ENCODE peak calls at places on chromosomes 3 and 15, in nine cellular contexts. P is activated CD4-positive, CD25-positive, alpha-beta regulatory T cell; L is activated T-cell treated with anti-CD3 and anti-CD28 coated beads for 24 hours; U is T-cell; S is kidney tubule cell; N is stimulated activated naive CD8-positive, alpha-beta T cell treated with anti-CD3 and anti-CD28 coated beads, Interleukin-15, amount 100 ng/mL, for 72 hours; W is GM03348; D is fibroblast of the aortic adventitia; H is left colon. K is an unnamed sample.

GRCh38 chr15:22952826-22953579 is 27.2 kb downstream of the CYFIP1 start:
- DNase-seq in L (no peak), U (no peak), H (no peak), N (no peak), W (peak), P (no peak), D (peak), S (no peak), K (no peak)

GRCh38 chr3:97131476-97131875 is 317.1 kb downstream of the EPHA6 start:
- DNase-seq in U (no peak), H (no peak), D (no peak), P (no peak), W (no peak), S (no peak), N (no peak), L (no peak), K (no peak)

GRCh38 chr15:77866596-77867125 is 210.8 kb downstream of the TBC1D2B start:
- DNase-seq in W (no peak), U (no peak), N (no peak), H (peak), L (no peak), P (no peak), D (no peak), S (no peak), K (no peak)

GRCh38 chr15:101305820-101306255 is 10.8 kb upstream of the SNRPA1 start:
- DNase-seq in N (no peak), L (no peak), P (no peak), S (no peak), W (no peak), H (no peak), D (no peak), U (no peak), K (no peak)

GRCh38 chr3:24598691-24599090 is 104.0 kb upstream of the THRB start:
- DNase-seq in N (no peak), U (no peak), S (peak), W (peak), P (no peak), D (no peak), H (no peak), L (no peak), K (peak)

GRCh38 chr3:115580566-115580965 is 42.7 kb upstream of the GAP43 start:
- DNase-seq in L (no peak), W (no peak), D (peak), S (no peak), P (no peak), N (no peak), H (no peak), U (no peak), K (no peak)

GRCh38 chr15:69583627-69584026 is 131.0 kb downstream of the RPLP1 start:
- DNase-seq in U (no peak), H (no peak), S (no peak), N (no peak), W (no peak), P (no peak), L (no peak), D (no peak), K (no peak)

GRCh38 chr15:101269479-101270223 is 7.6 kb downstream of the SELENOS start:
- DNase-seq in S (no peak), W (peak), P (no peak), H (no peak), D (no peak), L (no peak), U (no peak), N (no peak), K (no peak)

GRCh38 chr3:53132347-53132746 is 2.1 kb upstream of the RFT1 start:
- DNase-seq in P (no peak), H (no peak), W (no peak), S (no peak), D (no peak), N (no peak), L (no peak), U (no peak), K (peak)

GRCh38 chr15:68204361-68204760 is 771 bp downstream of the CALML4 start:
- DNase-seq in W (no peak), U (no peak), S (no peak), N (no peak), P (no peak), H (no peak), D (no peak), L (no peak), K (no peak)

GRCh38 chr3:31941230-31941632 is 39.8 kb downstream of the OSBPL10 start:
- DNase-seq in H (no peak), W (no peak), U (no peak), P (no peak), N (no peak), S (no peak), D (peak), L (no peak), K (peak)

GRCh38 chr15:55694652-55695150 is 48.3 kb downstream of the PRTG start:
- DNase-seq in H (no peak), D (no peak), P (no peak), L (no peak), N (no peak), U (no peak), S (peak), W (no peak), K (peak)

GRCh38 chr15:65249641-65250040 is 37.0 kb downstream of the PARP16 start:
- DNase-seq in S (peak), L (peak), N (peak), P (peak), U (no peak), W (no peak), D (no peak), H (no peak), K (no peak)

GRCh38 chr3:52721002-52721741 is 15.3 kb downstream of the SPCS1 start:
- DNase-seq in H (no peak), N (no peak), L (no peak), U (peak), W (no peak), D (no peak), S (no peak), P (no peak), K (no peak)

GRCh38 chr3:98735296-98735695 is 27.8 kb upstream of the ST3GAL6 start:
- DNase-seq in D (no peak), W (no peak), S (no peak), N (no peak), P (no peak), U (no peak), H (no peak), L (no peak), K (no peak)

GRCh38 chr3:172317984-172318383 is 130.3 kb downstream of the GHSR start:
- DNase-seq in S (peak), N (no peak), L (no peak), W (peak), D (peak), H (no peak), P (no peak), U (no peak), K (peak)

GRCh38 chr3:7309707-7310106 is 448.8 kb downstream of the GRM7 start:
- DNase-seq in N (no peak), S (peak), H (no peak), L (no peak), W (no peak), U (no peak), P (no peak), D (peak), K (peak)

GRCh38 chr15:100002787-100003536 is 269.7 kb upstream of the LYSMD4 start:
- DNase-seq in W (no peak), S (no peak), U (no peak), N (no peak), H (no peak), D (no peak), P (no peak), L (no peak), K (no peak)

GRCh38 chr15:29132110-29132420 is 137.6 kb downstream of the NSMCE3 start:
- DNase-seq in N (no peak), W (no peak), P (no peak), S (no peak), D (no peak), L (no peak), H (no peak), U (no peak), K (no peak)